ENCODE peak calls at places on chromosomes 4 and X, in five cellular contexts. One of them, this sample, is unnamed.
A peak's percentile ranks its signal among the peaks of the same experiment; 100 is the strongest.

GRCh38 chrX:16958356-16958755 is 11.9 kb downstream of the REPS2 start:
- DNase-seq in fibroblast of lung: no peak
- DNase-seq in foreskin fibroblast: no peak
- DNase-seq in GM23248: no peak
- DNase-seq in AG10803: no peak
- DNase-seq in this sample: no peak

GRCh38 chr4:69781458-69782418 is 21.3 kb upstream of the SULT1B1 start:
- DNase-seq in fibroblast of lung: no peak
- DNase-seq in foreskin fibroblast: no peak
- DNase-seq in GM23248: no peak
- DNase-seq in AG10803: no peak
- DNase-seq in this sample: no peak

GRCh38 chrX:41481264-41482109 is 34.3 kb downstream of the NYX start:
- DNase-seq in fibroblast of lung: no peak
- DNase-seq in foreskin fibroblast: no peak
- DNase-seq in GM23248: peak; percentile 27
- DNase-seq in AG10803: peak; percentile 4
- DNase-seq in this sample: peak; percentile 5

GRCh38 chr4:169791527-169792156 is 33.9 kb upstream of the HPF1 start:
- DNase-seq in fibroblast of lung: peak; percentile 65
- DNase-seq in foreskin fibroblast: peak; percentile 79
- DNase-seq in GM23248: peak; percentile 86
- DNase-seq in AG10803: peak; percentile 63
- DNase-seq in this sample: peak; percentile 69

GRCh38 chr4:86595426-86595805 is 1.3 kb downstream of the PTPN13 start:
- DNase-seq in fibroblast of lung: peak; percentile 45
- DNase-seq in foreskin fibroblast: peak; percentile 57
- DNase-seq in GM23248: peak; percentile 78
- DNase-seq in AG10803: no peak
- DNase-seq in this sample: no peak

GRCh38 chrX:153336128-153336894 is 2.4 kb downstream of the ZNF275 start:
- DNase-seq in fibroblast of lung: no peak
- DNase-seq in foreskin fibroblast: no peak
- DNase-seq in GM23248: peak; percentile 34
- DNase-seq in AG10803: no peak
- DNase-seq in this sample: no peak

GRCh38 chr4:41538887-41539498 is 1.0 kb downstream of the LIMCH1 start:
- DNase-seq in fibroblast of lung: peak; percentile 62
- DNase-seq in foreskin fibroblast: no peak
- DNase-seq in GM23248: peak; percentile 37
- DNase-seq in AG10803: no peak
- DNase-seq in this sample: peak; percentile 9

GRCh38 chr4:7414046-7414445 is 20.7 kb downstream of the PSAPL1 start:
- DNase-seq in fibroblast of lung: no peak
- DNase-seq in foreskin fibroblast: no peak
- DNase-seq in GM23248: no peak
- DNase-seq in AG10803: no peak
- DNase-seq in this sample: no peak

GRCh38 chrX:148929686-148930085 is 429.3 kb downstream of the AFF2 start:
- DNase-seq in fibroblast of lung: peak; percentile 52
- DNase-seq in foreskin fibroblast: peak; percentile 2
- DNase-seq in GM23248: peak; percentile 74
- DNase-seq in AG10803: peak; percentile 57
- DNase-seq in this sample: peak; percentile 47

GRCh38 chrX:23980063-23980462 is 46.9 kb downstream of the KLHL15 start:
- DNase-seq in fibroblast of lung: peak; percentile 17
- DNase-seq in foreskin fibroblast: peak; percentile 17
- DNase-seq in GM23248: no peak
- DNase-seq in AG10803: no peak
- DNase-seq in this sample: no peak

GRCh38 chrX:104310084-104310483 is 55.4 kb upstream of the ESX1 start:
- DNase-seq in fibroblast of lung: peak; percentile 41
- DNase-seq in foreskin fibroblast: peak; percentile 61
- DNase-seq in GM23248: peak; percentile 66
- DNase-seq in AG10803: peak; percentile 41
- DNase-seq in this sample: peak; percentile 52

GRCh38 chr4:184860018-184860530 is 34.3 kb upstream of the ACSL1 start:
- DNase-seq in fibroblast of lung: no peak
- DNase-seq in foreskin fibroblast: no peak
- DNase-seq in GM23248: no peak
- DNase-seq in AG10803: no peak
- DNase-seq in this sample: no peak
- H3K4me3 ChIP-seq in fibroblast of lung: no peak overlapping the region
- H3K4me3 ChIP-seq in foreskin fibroblast: no peak overlapping the region
- H3K4me3 ChIP-seq in GM23248: no peak overlapping the region
- H3K4me3 ChIP-seq in AG10803: no peak overlapping the region
- H3K4me3 ChIP-seq in this sample: no peak overlapping the region

GRCh38 chrX:103236296-103236695 is 18.7 kb downstream of the TCEAL8 start:
- DNase-seq in fibroblast of lung: no peak
- DNase-seq in foreskin fibroblast: no peak
- DNase-seq in GM23248: no peak
- DNase-seq in AG10803: no peak
- DNase-seq in this sample: no peak
- H3K4me3 ChIP-seq in fibroblast of lung: no peak overlapping the region
- H3K4me3 ChIP-seq in foreskin fibroblast: no peak overlapping the region
- H3K4me3 ChIP-seq in GM23248: no peak overlapping the region
- H3K4me3 ChIP-seq in AG10803: no peak overlapping the region
- H3K4me3 ChIP-seq in this sample: no peak overlapping the region

GRCh38 chr4:77157859-77158486 is 966 bp downstream of the CCNG2 start:
- DNase-seq in fibroblast of lung: peak; percentile 88
- DNase-seq in foreskin fibroblast: peak; percentile 94
- DNase-seq in GM23248: peak; percentile 93
- DNase-seq in AG10803: peak; percentile 84
- DNase-seq in this sample: peak; percentile 81

GRCh38 chr4:77156533-77156911 is 485 bp upstream of the CCNG2 start:
- DNase-seq in fibroblast of lung: peak; percentile 99
- DNase-seq in foreskin fibroblast: peak; percentile 99
- DNase-seq in GM23248: peak; percentile 99
- DNase-seq in AG10803: peak; percentile 99
- DNase-seq in this sample: peak; percentile 99

GRCh38 chr4:77158487-77158861 is 1.5 kb downstream of the CCNG2 start:
- DNase-seq in fibroblast of lung: peak; percentile 49
- DNase-seq in foreskin fibroblast: peak; percentile 31
- DNase-seq in GM23248: peak; percentile 69
- DNase-seq in AG10803: peak; percentile 30
- DNase-seq in this sample: peak; percentile 29

GRCh38 chr4:77156912-77157858 is at the start of gene CCNG2:
- DNase-seq in fibroblast of lung: peak; percentile 97
- DNase-seq in foreskin fibroblast: peak; percentile 94
- DNase-seq in GM23248: peak; percentile 96
- DNase-seq in AG10803: peak; percentile 94
- DNase-seq in this sample: peak; percentile 32

DNA sequence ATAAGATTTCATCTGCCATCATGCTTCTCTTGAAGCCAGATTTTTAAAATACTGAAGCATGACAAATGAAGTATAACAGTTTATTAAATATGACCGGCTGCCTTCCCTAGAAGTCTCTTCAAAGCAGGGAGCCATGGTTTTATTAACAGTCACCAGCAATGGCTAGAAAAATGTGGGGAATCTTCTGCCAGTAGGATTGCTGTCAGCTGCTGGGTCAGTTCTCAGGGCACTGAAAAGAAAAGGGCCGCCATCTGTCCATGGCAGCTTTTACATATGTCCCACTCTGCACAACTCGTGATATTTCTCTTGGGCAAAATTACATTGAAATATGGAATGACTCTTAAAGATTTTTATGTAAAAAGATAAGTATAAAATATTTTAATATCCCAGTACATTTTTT is 2.8 kb downstream of the CCNG2 start:
- DNase-seq in fibroblast of lung: no peak
- DNase-seq in foreskin fibroblast: no peak
- DNase-seq in GM23248: no peak
- DNase-seq in AG10803: no peak
- DNase-seq in this sample: no peak
- H3K4me3 ChIP-seq in fibroblast of lung: no peak overlapping the region
- H3K4me3 ChIP-seq in foreskin fibroblast: no peak overlapping the region
- H3K4me3 ChIP-seq in GM23248: peak overlapping the region; percentile 99
- H3K4me3 ChIP-seq in AG10803: no peak overlapping the region
- H3K4me3 ChIP-seq in this sample: peak overlapping the region; percentile 28

GRCh38 chr4:1572964-1573720 is 111.0 kb downstream of the FAM53A start:
- DNase-seq in fibroblast of lung: no peak
- DNase-seq in foreskin fibroblast: no peak
- DNase-seq in GM23248: no peak
- DNase-seq in AG10803: no peak
- DNase-seq in this sample: no peak

GRCh38 chr4:1570291-1571164 is 113.6 kb downstream of the FAM53A start:
- DNase-seq in fibroblast of lung: no peak
- DNase-seq in foreskin fibroblast: no peak
- DNase-seq in GM23248: no peak
- DNase-seq in AG10803: no peak
- DNase-seq in this sample: no peak

GRCh38 chr4:1572521-1572920 is 111.6 kb downstream of the FAM53A start:
- DNase-seq in fibroblast of lung: no peak
- DNase-seq in foreskin fibroblast: no peak
- DNase-seq in GM23248: no peak
- DNase-seq in AG10803: no peak
- DNase-seq in this sample: no peak

GRCh38 chr4:1571165-1571908 is 112.8 kb downstream of the FAM53A start:
- DNase-seq in fibroblast of lung: no peak
- DNase-seq in foreskin fibroblast: no peak
- DNase-seq in GM23248: no peak
- DNase-seq in AG10803: no peak
- DNase-seq in this sample: no peak

DNA sequence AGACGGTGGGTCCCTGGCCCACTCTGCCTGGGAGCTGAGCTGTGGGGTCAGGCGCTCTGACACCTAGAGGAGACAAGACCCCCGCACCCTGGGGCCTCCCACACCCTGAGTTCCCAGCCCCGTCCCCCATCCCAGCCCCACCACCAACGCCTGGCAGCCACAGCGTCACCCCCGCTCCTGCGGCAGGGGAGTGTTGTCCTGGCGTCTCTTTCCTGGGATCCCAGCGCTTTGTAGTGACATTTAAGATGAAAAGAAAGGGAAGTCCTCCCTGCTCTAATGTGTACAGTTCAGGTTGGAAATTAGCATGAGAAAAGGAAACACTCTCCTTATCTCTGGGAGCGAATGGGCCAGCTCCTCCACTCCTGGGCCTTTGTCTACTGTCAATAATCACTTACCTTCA is 112.1 kb downstream of the FAM53A start:
- DNase-seq in fibroblast of lung: no peak
- DNase-seq in foreskin fibroblast: no peak
- DNase-seq in GM23248: no peak
- DNase-seq in AG10803: no peak
- DNase-seq in this sample: no peak
- H3K4me3 ChIP-seq in fibroblast of lung: no peak overlapping the region
- H3K4me3 ChIP-seq in foreskin fibroblast: no peak overlapping the region
- H3K4me3 ChIP-seq in GM23248: no peak overlapping the region
- H3K4me3 ChIP-seq in AG10803: no peak overlapping the region
- H3K4me3 ChIP-seq in this sample: no peak overlapping the region

GRCh38 chr4:33453916-33454315 is 2733.7 kb downstream of the PCDH7 start:
- DNase-seq in fibroblast of lung: no peak
- DNase-seq in foreskin fibroblast: no peak
- DNase-seq in GM23248: no peak
- DNase-seq in AG10803: no peak
- DNase-seq in this sample: no peak

GRCh38 chr4:33453436-33453835 is 2733.3 kb downstream of the PCDH7 start:
- DNase-seq in fibroblast of lung: no peak
- DNase-seq in foreskin fibroblast: no peak
- DNase-seq in GM23248: no peak
- DNase-seq in AG10803: no peak
- DNase-seq in this sample: no peak
- H3K4me3 ChIP-seq in fibroblast of lung: no peak overlapping the region
- H3K4me3 ChIP-seq in foreskin fibroblast: no peak overlapping the region
- H3K4me3 ChIP-seq in GM23248: no peak overlapping the region
- H3K4me3 ChIP-seq in AG10803: no peak overlapping the region
- H3K4me3 ChIP-seq in this sample: no peak overlapping the region

GRCh38 chrX:3711331-3711917 is 2.0 kb downstream of the PRKX start:
- DNase-seq in fibroblast of lung: no peak
- DNase-seq in foreskin fibroblast: peak; percentile 8
- DNase-seq in GM23248: no peak
- DNase-seq in AG10803: no peak
- DNase-seq in this sample: no peak
- H3K4me3 ChIP-seq in fibroblast of lung: peak overlapping the region; percentile 54
- H3K4me3 ChIP-seq in foreskin fibroblast: peak overlapping the region; percentile 61
- H3K4me3 ChIP-seq in GM23248: no peak overlapping the region
- H3K4me3 ChIP-seq in AG10803: peak overlapping the region; percentile 60
- H3K4me3 ChIP-seq in this sample: peak overlapping the region; percentile 72

GRCh38 chr4:174826660-174827059 is 2.4 kb downstream of the GLRA3 start:
- DNase-seq in fibroblast of lung: no peak
- DNase-seq in foreskin fibroblast: no peak
- DNase-seq in GM23248: no peak
- DNase-seq in AG10803: no peak
- DNase-seq in this sample: no peak

GRCh38 chr4:174834477-174834876 is 5.4 kb upstream of the GLRA3 start:
- DNase-seq in fibroblast of lung: no peak
- DNase-seq in foreskin fibroblast: no peak
- DNase-seq in GM23248: no peak
- DNase-seq in AG10803: no peak
- DNase-seq in this sample: no peak

GRCh38 chr4:174828845-174829701 is at the start of gene GLRA3:
- DNase-seq in fibroblast of lung: peak; percentile 47
- DNase-seq in foreskin fibroblast: peak; percentile 1
- DNase-seq in GM23248: peak; percentile 25
- DNase-seq in AG10803: no peak
- DNase-seq in this sample: peak; percentile 37
- H3K4me3 ChIP-seq in fibroblast of lung: no peak within 1 kb of the TSS
- H3K4me3 ChIP-seq in foreskin fibroblast: no peak within 1 kb of the TSS
- H3K4me3 ChIP-seq in GM23248: peak within 1 kb of the TSS; percentile 43
- H3K4me3 ChIP-seq in AG10803: no peak within 1 kb of the TSS
- H3K4me3 ChIP-seq in this sample: peak within 1 kb of the TSS; percentile 19

This sample was measured in fibroblast of the aortic adventitia.